ENCODE peak calls at places on chromosomes 6 and 20, in nine cellular contexts. S is NCI-H2081; T is stimulated activated naive CD8-positive, alpha-beta T cell treated with anti-CD3 and anti-CD28 coated beads, Interleukin-15, Interleukin-2, amounts not matched to agents 100 U/mL and 50 U/mL, for 24 hours; K is activated effector memory CD4-positive, alpha-beta T cell treated with anti-CD3 and anti-CD28 coated beads, Interleukin-2, amount 50 U/mL, for 16 hours; V is T-cell; N is suprapubic skin; H is adipocyte; J is stimulated activated CD8-positive, alpha-beta memory T cell treated with anti-CD3 and anti-CD28 coated beads, Interleukin-7, amount 100 ng/mL, for 24 hours; L is cardiac muscle cell. Y is an unnamed sample.

GRCh38 chr6:10412165-10412947 is 2.5 kb downstream of the TFAP2A start:
- DNase-seq in L (no peak), S (peak; percentile 93), T (peak; percentile 42), V (peak; percentile 23), J (no peak), N (no peak), H (peak; percentile 96), K (peak; percentile 75), Y (no peak)

GRCh38 chr6:12083763-12084162 is 71.7 kb downstream of the HIVEP1 start:
- DNase-seq in J (no peak), S (no peak), L (no peak), H (peak; percentile 59), K (no peak), V (no peak), N (no peak), T (no peak), Y (no peak)

GRCh38 chr6:31918069-31918725 is 9.3 kb upstream of the C2 start:
- DNase-seq in J (no peak), L (no peak), S (no peak), V (no peak), K (no peak), T (no peak), N (no peak), H (no peak), Y (no peak)

GRCh38 chr6:110532401-110532800 is 56.0 kb upstream of the SLC22A16 start:
- DNase-seq in S (no peak), T (no peak), L (no peak), V (no peak), J (no peak), N (no peak), K (no peak), H (no peak), Y (no peak)

GRCh38 chr6:168916576-168917207 is 337.0 kb downstream of the THBS2 start:
- DNase-seq in K (no peak), T (no peak), J (no peak), H (peak; percentile 86), V (no peak), L (no peak), S (no peak), N (no peak), Y (peak; percentile 75)

GRCh38 chr6:152338335-152339125 is 298.6 kb downstream of the SYNE1 start:
- DNase-seq in H (peak; percentile 70), K (peak; percentile 85), N (no peak), J (peak; percentile 40), S (peak; percentile 5), V (peak; percentile 49), T (peak; percentile 64), L (peak; percentile 33), Y (no peak)

GRCh38 chr6:25051083-25051482 is 115.3 kb upstream of the RIPOR2 start:
- DNase-seq in K (no peak), S (no peak), V (no peak), N (no peak), T (no peak), L (no peak), J (no peak), H (no peak), Y (no peak)

GRCh38 chr6:105793132-105793531 is 293.0 kb upstream of the PRDM1 start:
- DNase-seq in T (no peak), S (no peak), V (no peak), N (no peak), H (no peak), J (no peak), K (no peak), L (no peak), Y (no peak)

GRCh38 chr20:55211481-55211880 is 736.1 kb downstream of the DOK5 start:
- DNase-seq in J (no peak), V (no peak), L (no peak), S (no peak), H (no peak), K (no peak), N (no peak), T (no peak), Y (no peak)

GRCh38 chr6:52664185-52664990 is 6.5 kb upstream of the TMEM14A start:
- DNase-seq in H (peak; percentile 99), K (peak; percentile 84), V (peak; percentile 15), T (peak; percentile 79), L (peak; percentile 97), S (peak; percentile 95), N (peak; percentile 92), J (peak; percentile 45), Y (peak; percentile 58)

GRCh38 chr6:168310945-168311344 is 8.6 kb downstream of the DACT2 start:
- DNase-seq in J (no peak), T (no peak), K (no peak), H (no peak), S (no peak), V (no peak), L (no peak), N (no peak), Y (no peak)

GRCh38 chr20:17747431-17747846 is 47.7 kb downstream of the BANF2 start:
- DNase-seq in N (no peak), J (no peak), T (no peak), L (no peak), V (no peak), K (no peak), S (no peak), H (peak; percentile 84), Y (no peak)

GRCh38 chr6:113858067-113858604 is 991 bp downstream of the MARCKS start:
- DNase-seq in V (no peak), T (peak; percentile 27), S (peak; percentile 8), J (no peak), H (peak; percentile 65), K (no peak), N (peak; percentile 74), L (peak; percentile 42), Y (peak; percentile 65)

GRCh38 chr6:112034236-112034990 is 19.5 kb upstream of the CCN6 start:
- DNase-seq in K (no peak), S (no peak), T (no peak), V (no peak), H (no peak), N (no peak), J (no peak), L (no peak), Y (no peak)

GRCh38 chr6:46528956-46529750 is 37.9 kb upstream of the RCAN2 start:
- DNase-seq in T (no peak), N (no peak), J (no peak), H (peak; percentile 42), S (no peak), L (no peak), V (no peak), K (no peak), Y (no peak)

GRCh38 chr6:110462884-110463481 is 13.4 kb downstream of the SLC22A16 start:
- DNase-seq in H (no peak), J (no peak), L (no peak), T (no peak), S (no peak), K (no peak), V (no peak), N (no peak), Y (no peak)

GRCh38 chr6:166005401-166005845 is 162.2 kb downstream of the TBXT start:
- DNase-seq in T (no peak), H (no peak), V (no peak), L (peak; percentile 49), S (no peak), K (no peak), N (no peak), J (no peak), Y (no peak)

GRCh38 chr20:6792789-6793188 is 25.3 kb downstream of the BMP2 start:
- DNase-seq in J (no peak), T (no peak), N (no peak), K (no peak), H (no peak), S (no peak), L (no peak), V (no peak), Y (no peak)

GRCh38 chr20:40687384-40688128 is 1.5 kb downstream of the MAFB start:
- DNase-seq in V (no peak), T (peak; percentile 12), H (peak; percentile 45), L (peak; percentile 67), K (no peak), J (no peak), S (no peak), N (peak; percentile 81), Y (peak; percentile 77)

GRCh38 chr20:45967551-45968080 is 4.4 kb downstream of the ZNF335 start:
- DNase-seq in L (no peak), V (no peak), K (no peak), H (no peak), S (no peak), T (no peak), J (no peak), N (peak; percentile 55), Y (peak; percentile 60)

GRCh38 chr6:18388942-18389341 is 1.8 kb downstream of the RNF144B start:
- DNase-seq in K (no peak), N (no peak), T (no peak), J (no peak), S (no peak), L (no peak), H (peak; percentile 90), V (no peak), Y (no peak)

GRCh38 chr6:107318100-107318736 is 141.1 kb downstream of the PDSS2 start:
- DNase-seq in N (no peak), J (no peak), T (peak; percentile 36), V (peak; percentile 2), S (peak; percentile 1), H (peak; percentile 70), L (peak; percentile 78), K (no peak), Y (no peak)

GRCh38 chr6:106745396-106745795 is 116.0 kb downstream of the QRSL1 start:
- DNase-seq in V (no peak), L (peak; percentile 18), J (no peak), H (no peak), K (no peak), N (no peak), S (no peak), T (no peak), Y (no peak)

GRCh38 chr6:42911171-42912021 is 4.5 kb upstream of the PTCRA start:
- DNase-seq in K (peak; percentile 50), J (no peak), L (peak; percentile 49), S (no peak), N (no peak), V (no peak), H (no peak), T (no peak), Y (no peak)

GRCh38 chr6:166307981-166308768 is at the start of gene PRR18:
- DNase-seq in H (peak; percentile 36), T (peak; percentile 19), N (no peak), K (no peak), L (peak; percentile 38), J (no peak), V (no peak), S (no peak), Y (no peak)

GRCh38 chr6:170147832-170148708 is 142.8 kb downstream of the DLL1 start:
- DNase-seq in L (no peak), V (peak; percentile 46), K (peak; percentile 74), H (no peak), J (peak; percentile 24), S (no peak), T (peak; percentile 72), N (peak; percentile 61), Y (no peak)

GRCh38 chr6:16294371-16294770 is 56.0 kb downstream of the GMPR start:
- DNase-seq in N (no peak), S (no peak), J (no peak), L (no peak), H (no peak), T (no peak), K (no peak), V (no peak), Y (peak; percentile 56)